ENCODE peak calls at places on chromosomes 3 and 15, in four cellular contexts. G is OCI-LY7, T is hypothalamus, D is Calu3. P is an unnamed sample.

GRCh38 chr3:98985406-98985805 is 83.9 kb upstream of the DCBLD2 start:
- DNase-seq in G (no peak), T (no peak), D (no peak), P (no peak)

GRCh38 chr3:68787227-68787626 is 145.1 kb downstream of the TAFA4 start:
- DNase-seq in G (no peak), T (no peak), D (no peak), P (no peak)

GRCh38 chr15:53976844-53977392 is 1.3 kb upstream of the UNC13C start:
- DNase-seq in G (no peak), T (no peak), D (peak), P (no peak)

GRCh38 chr15:98375513-98376360 is 272.6 kb upstream of the IGF1R start:
- DNase-seq in G (no peak), T (no peak), D (no peak), P (no peak)

GRCh38 chr3:108755686-108756085 is 1.5 kb downstream of the RETNLB start:
- DNase-seq in G (no peak), T (no peak), D (no peak), P (no peak)

GRCh38 chr3:53102601-53103147 is 27.6 kb downstream of the RFT1 start:
- DNase-seq in G (peak), T (no peak), D (no peak), P (no peak)

GRCh38 chr3:24201301-24201700 is 256.2 kb downstream of the NR1D2 start:
- DNase-seq in G (no peak), T (no peak), D (no peak), P (no peak)

GRCh38 chr3:148612278-148612677 is 85.4 kb upstream of the AGTR1 start:
- DNase-seq in G (no peak), T (no peak), D (no peak), P (no peak)

GRCh38 chr3:46538803-46539442 is 27.2 kb downstream of the LRRC2 start:
- DNase-seq in G (peak), T (no peak), D (no peak), P (peak)